ENCODE peak calls at places on chromosomes 3 and 15, in five cellular contexts. Y, A, Q, P and D are unnamed samples. For H4K20me1, the result is how much of the 10 kb centered on the place peaks cover.

GRCh38 chr3:18712713-18713575 is 287.8 kb upstream of the SATB1 start:
- DNase-seq in Y (no peak), A (no peak), Q (no peak), P (no peak), D (no peak)

GRCh38 chr3:182792901-182793662 is at the start of gene ATP11B:
- DNase-seq in Y (peak), A (peak), Q (peak), P (peak), D (no peak)

GRCh38 chr3:55923626-55924025 is 436.5 kb upstream of the WNT5A start:
- DNase-seq in Y (no peak), A (no peak), Q (no peak), P (no peak), D (no peak)

GRCh38 chr3:66035763-66036477 is 2.8 kb downstream of the MAGI1 start:
- DNase-seq in Y (peak), A (peak), Q (peak), P (no peak), D (no peak)

GRCh38 chr15:66654718-66655375 is 47.2 kb upstream of the SMAD6 start:
- DNase-seq in Y (peak), A (peak), Q (peak), P (no peak), D (no peak)

GRCh38 chr15:78730955-78731354 is 80.3 kb downstream of the ADAMTS7 start:
- DNase-seq in Y (no peak), A (no peak), Q (no peak), P (no peak), D (no peak)

GRCh38 chr3:43162573-43163084 is 56.8 kb upstream of the POMGNT2 start:
- DNase-seq in Y (no peak), A (no peak), Q (no peak), P (no peak), D (no peak)

GRCh38 chr3:126349071-126349470 is 8.1 kb downstream of the KLF15 start:
- DNase-seq in Y (no peak), A (no peak), Q (no peak), P (no peak), D (no peak)

GRCh38 chr3:58899159-58899952 is 150.5 kb downstream of the CFAP20DC start:
- DNase-seq in Y (peak), A (no peak), Q (peak), P (no peak), D (no peak)

GRCh38 chr3:82739390-82739789 is 977.9 kb upstream of the GBE1 start:
- DNase-seq in Y (no peak), A (no peak), Q (no peak), P (no peak), D (no peak)

GRCh38 chr15:99628374-99629001 is 62.7 kb downstream of the MEF2A start:
- DNase-seq in Y (no peak), A (no peak), Q (no peak), P (no peak), D (no peak)

GRCh38 chr3:176274161-176274560 is 923.1 kb downstream of the TBL1XR1 start:
- DNase-seq in Y (no peak), A (no peak), Q (no peak), P (no peak), D (no peak)

GRCh38 chr15:33735637-33736247 is 232.6 kb upstream of the CHRM5 start:
- DNase-seq in Y (peak), A (peak), Q (peak), P (peak), D (no peak)

GRCh38 chr3:9468460-9468859 is 71.0 kb downstream of the SETD5 start:
- DNase-seq in Y (no peak), A (no peak), Q (peak), P (peak), D (no peak)

GRCh38 chr3:184594386-184595035 is 32.9 kb downstream of the EPHB3 start:
- DNase-seq in Y (no peak), A (no peak), Q (no peak), P (no peak), D (no peak)

GRCh38 chr15:64151727-64152506 is at the start of gene SNX22:
- DNase-seq in Y (peak), A (peak), Q (no peak), P (no peak), D (no peak)

GRCh38 chr15:99944131-99944530 is 210.9 kb upstream of the LYSMD4 start:
- DNase-seq in Y (no peak), A (no peak), Q (no peak), P (no peak), D (no peak)

GRCh38 chr3:154517404-154517803 is 87.4 kb upstream of the GPR149 start:
- DNase-seq in Y (no peak), A (no peak), Q (no peak), P (no peak), D (no peak)

GRCh38 chr15:22895465-22896190 is 57.2 kb downstream of the NIPA2 start:
- DNase-seq in Y (peak), A (no peak), Q (peak), P (peak), D (peak)

GRCh38 chr15:57923311-57923710 is 142.2 kb downstream of the ALDH1A2 start:
- DNase-seq in Y (no peak), A (no peak), Q (peak), P (no peak), D (no peak)

GRCh38 chr3:186386883-186387560 is 25.0 kb upstream of the DGKG start:
- DNase-seq in Y (no peak), A (no peak), Q (no peak), P (no peak), D (no peak)

GRCh38 chr15:90863987-90864386 is 4.4 kb upstream of the FURIN start:
- DNase-seq in Y (no peak), A (no peak), Q (peak), P (no peak), D (no peak)

DNA sequence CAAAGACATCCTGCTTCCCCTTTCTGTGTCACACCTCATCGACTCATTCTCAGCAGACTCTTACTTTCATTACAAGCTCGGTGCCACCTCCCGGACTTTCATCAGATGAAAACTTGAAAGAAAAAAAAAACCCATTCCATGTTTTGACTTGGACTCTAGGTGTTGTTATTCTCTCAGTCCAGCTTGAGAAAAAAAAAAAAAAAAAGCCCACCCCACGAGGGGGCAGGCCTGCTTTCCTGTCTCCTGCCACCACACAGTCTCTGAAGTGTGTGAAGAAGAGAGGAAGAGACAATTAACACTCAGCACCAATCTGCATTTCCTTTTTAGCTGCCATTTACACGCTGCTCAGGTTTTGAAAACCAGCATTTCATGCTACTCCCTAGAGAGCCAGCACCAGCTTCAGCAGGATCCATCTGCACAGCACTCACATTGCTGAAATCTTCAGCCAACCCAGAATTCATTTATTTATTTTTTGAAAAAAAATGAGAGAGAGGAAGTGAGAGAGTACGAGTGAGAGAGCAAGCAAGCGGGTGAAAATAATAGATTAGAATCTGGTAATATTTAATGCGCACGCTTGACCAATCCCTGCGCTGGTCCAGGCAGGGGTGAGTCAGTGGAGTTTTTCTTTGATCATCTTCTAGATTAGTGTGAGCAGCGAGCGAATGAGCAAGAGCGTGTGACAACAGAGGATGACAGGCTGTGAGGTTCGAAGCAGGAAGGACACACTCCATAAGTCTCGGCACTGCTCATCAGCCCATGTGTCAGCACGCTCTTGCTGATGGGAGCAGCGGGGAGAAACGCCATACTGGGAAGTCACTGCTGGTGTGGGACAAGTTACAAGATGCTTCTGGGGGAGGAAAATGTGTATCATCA is 23.5 kb downstream of the ZNF80 start:
- DNase-seq in Y (no peak), A (no peak), Q (peak), P (peak), D (no peak)
- H3K4me2 ChIP-seq in Y (peak), A (peak), Q (peak), P (peak), D (no peak)

GRCh38 chr3:195440379-195440778 is 2.4 kb downstream of the ACAP2 start:
- DNase-seq in Y (no peak), A (no peak), Q (no peak), P (no peak), D (no peak)
- H4K20me1 ChIP-seq in Y (under half), A (under half), Q (under half), P (under half), D (under half)

GRCh38 chr3:32553973-32554372 is 16.7 kb downstream of the DYNC1LI1 start:
- DNase-seq in Y (no peak), A (no peak), Q (no peak), P (no peak), D (no peak)
- H3K4me2 ChIP-seq in Y (no peak), A (no peak), Q (no peak), P (no peak), D (no peak)

GRCh38 chr3:167723872-167724271 is 10.8 kb downstream of the PDCD10 start:
- DNase-seq in Y (no peak), A (no peak), Q (no peak), P (no peak), D (no peak)
- H4K20me1 ChIP-seq in Y (half or more), A (half or more), Q (under half), P (half or more), D (under half)